ENCODE peak calls at places on chromosomes 12 and 14, in eight cellular contexts. One of them, this sample, is unnamed.

GRCh38 chr12:66241061-66242043 is 52.3 kb downstream of the IRAK3 start:
- DNase-seq in hippocampal formation: no peak
- DNase-seq in AG10803: peak; percentile 88
- DNase-seq in LoVo: no peak
- DNase-seq in activated CD4-positive, alpha-beta T cell treated with anti-CD3 and anti-CD28 coated beads, Interleukin-2, amount 50 U/mL, for 48 hours: no peak
- DNase-seq in Kasumi-1: peak; percentile 74
- DNase-seq in DND-41: no peak
- DNase-seq in DMS153: no peak
- DNase-seq in this sample: peak; percentile 52

GRCh38 chr14:29016050-29016900 is 249.7 kb downstream of the FOXG1 start:
- DNase-seq in activated CD4-positive, alpha-beta T cell treated with anti-CD3 and anti-CD28 coated beads, Interleukin-2, amount 50 U/mL, for 48 hours: peak; percentile 15
- DNase-seq in DND-41: peak; percentile 35
- DNase-seq in DMS153: no peak
- DNase-seq in hippocampal formation: no peak
- DNase-seq in LoVo: no peak
- DNase-seq in Kasumi-1: peak; percentile 49
- DNase-seq in AG10803: peak; percentile 31
- DNase-seq in this sample: peak; percentile 22

GRCh38 chr14:99755068-99755405 is 38.2 kb upstream of the EML1 start:
- DNase-seq in activated CD4-positive, alpha-beta T cell treated with anti-CD3 and anti-CD28 coated beads, Interleukin-2, amount 50 U/mL, for 48 hours: no peak
- DNase-seq in DND-41: no peak
- DNase-seq in DMS153: no peak
- DNase-seq in hippocampal formation: no peak
- DNase-seq in Kasumi-1: no peak
- DNase-seq in LoVo: no peak
- DNase-seq in AG10803: no peak
- DNase-seq in this sample: no peak

GRCh38 chr14:82009076-82009475 is 475.4 kb upstream of the SEL1L start:
- DNase-seq in DMS153: no peak
- DNase-seq in activated CD4-positive, alpha-beta T cell treated with anti-CD3 and anti-CD28 coated beads, Interleukin-2, amount 50 U/mL, for 48 hours: no peak
- DNase-seq in DND-41: no peak
- DNase-seq in LoVo: no peak
- DNase-seq in hippocampal formation: no peak
- DNase-seq in Kasumi-1: no peak
- DNase-seq in AG10803: no peak
- DNase-seq in this sample: no peak

GRCh38 chr14:65042731-65043372 is 56.2 kb downstream of the FNTB start:
- DNase-seq in activated CD4-positive, alpha-beta T cell treated with anti-CD3 and anti-CD28 coated beads, Interleukin-2, amount 50 U/mL, for 48 hours: no peak
- DNase-seq in hippocampal formation: no peak
- DNase-seq in LoVo: no peak
- DNase-seq in AG10803: no peak
- DNase-seq in DND-41: no peak
- DNase-seq in DMS153: no peak
- DNase-seq in Kasumi-1: peak; percentile 89
- DNase-seq in this sample: no peak

GRCh38 chr12:53999596-54000104 is 311 bp upstream of the HOXC9 start:
- DNase-seq in hippocampal formation: no peak
- DNase-seq in activated CD4-positive, alpha-beta T cell treated with anti-CD3 and anti-CD28 coated beads, Interleukin-2, amount 50 U/mL, for 48 hours: peak; percentile 47
- DNase-seq in AG10803: peak; percentile 87
- DNase-seq in Kasumi-1: no peak
- DNase-seq in DMS153: no peak
- DNase-seq in DND-41: no peak
- DNase-seq in LoVo: no peak
- DNase-seq in this sample: peak; percentile 42

GRCh38 chr14:91997492-91997891 is 42.4 kb downstream of the TRIP11 start:
- DNase-seq in DMS153: no peak
- DNase-seq in activated CD4-positive, alpha-beta T cell treated with anti-CD3 and anti-CD28 coated beads, Interleukin-2, amount 50 U/mL, for 48 hours: no peak
- DNase-seq in hippocampal formation: no peak
- DNase-seq in DND-41: no peak
- DNase-seq in AG10803: peak; percentile 12
- DNase-seq in LoVo: no peak
- DNase-seq in Kasumi-1: peak; percentile 38
- DNase-seq in this sample: no peak

GRCh38 chr14:105204206-105204930 is 23.3 kb upstream of the NUDT14 start:
- DNase-seq in activated CD4-positive, alpha-beta T cell treated with anti-CD3 and anti-CD28 coated beads, Interleukin-2, amount 50 U/mL, for 48 hours: no peak
- DNase-seq in AG10803: peak; percentile 12
- DNase-seq in DND-41: no peak
- DNase-seq in Kasumi-1: no peak
- DNase-seq in hippocampal formation: peak; percentile 41
- DNase-seq in DMS153: no peak
- DNase-seq in LoVo: peak; percentile 46
- DNase-seq in this sample: no peak

GRCh38 chr12:45415393-45415817 is 199.5 kb downstream of the ANO6 start:
- DNase-seq in activated CD4-positive, alpha-beta T cell treated with anti-CD3 and anti-CD28 coated beads, Interleukin-2, amount 50 U/mL, for 48 hours: peak; percentile 47
- DNase-seq in AG10803: peak; percentile 99
- DNase-seq in LoVo: peak; percentile 46
- DNase-seq in DND-41: no peak
- DNase-seq in DMS153: no peak
- DNase-seq in hippocampal formation: no peak
- DNase-seq in Kasumi-1: peak; percentile 47
- DNase-seq in this sample: peak; percentile 98

GRCh38 chr12:54040148-54040494 is 7.3 kb downstream of the HOXC5 start:
- DNase-seq in DMS153: no peak
- DNase-seq in activated CD4-positive, alpha-beta T cell treated with anti-CD3 and anti-CD28 coated beads, Interleukin-2, amount 50 U/mL, for 48 hours: no peak
- DNase-seq in DND-41: no peak
- DNase-seq in LoVo: no peak
- DNase-seq in AG10803: no peak
- DNase-seq in hippocampal formation: no peak
- DNase-seq in Kasumi-1: no peak
- DNase-seq in this sample: no peak

GRCh38 chr14:63852271-63852816 is 460 bp upstream of the SYNE2 start:
- DNase-seq in AG10803: no peak
- DNase-seq in Kasumi-1: no peak
- DNase-seq in LoVo: no peak
- DNase-seq in DMS153: no peak
- DNase-seq in DND-41: no peak
- DNase-seq in activated CD4-positive, alpha-beta T cell treated with anti-CD3 and anti-CD28 coated beads, Interleukin-2, amount 50 U/mL, for 48 hours: no peak
- DNase-seq in hippocampal formation: no peak
- DNase-seq in this sample: no peak

GRCh38 chr12:32400866-32401265 is 1.5 kb downstream of the FGD4 start:
- DNase-seq in AG10803: no peak
- DNase-seq in Kasumi-1: no peak
- DNase-seq in DMS153: no peak
- DNase-seq in DND-41: no peak
- DNase-seq in hippocampal formation: no peak
- DNase-seq in activated CD4-positive, alpha-beta T cell treated with anti-CD3 and anti-CD28 coated beads, Interleukin-2, amount 50 U/mL, for 48 hours: no peak
- DNase-seq in LoVo: peak; percentile 52
- DNase-seq in this sample: no peak

GRCh38 chr12:106126441-106127288 is 12.1 kb downstream of the NUAK1 start:
- DNase-seq in LoVo: peak; percentile 45
- DNase-seq in hippocampal formation: no peak
- DNase-seq in activated CD4-positive, alpha-beta T cell treated with anti-CD3 and anti-CD28 coated beads, Interleukin-2, amount 50 U/mL, for 48 hours: no peak
- DNase-seq in AG10803: peak; percentile 82
- DNase-seq in Kasumi-1: no peak
- DNase-seq in DND-41: no peak
- DNase-seq in DMS153: no peak
- DNase-seq in this sample: no peak

GRCh38 chr12:31896514-31897039 is 62.6 kb upstream of the RESF1 start:
- DNase-seq in hippocampal formation: no peak
- DNase-seq in AG10803: no peak
- DNase-seq in LoVo: no peak
- DNase-seq in Kasumi-1: peak; percentile 99
- DNase-seq in activated CD4-positive, alpha-beta T cell treated with anti-CD3 and anti-CD28 coated beads, Interleukin-2, amount 50 U/mL, for 48 hours: peak; percentile 85
- DNase-seq in DMS153: no peak
- DNase-seq in DND-41: peak; percentile 96
- DNase-seq in this sample: peak; percentile 53

GRCh38 chr14:55684956-55685584 is 105.1 kb downstream of the KTN1 start:
- DNase-seq in LoVo: no peak
- DNase-seq in DMS153: no peak
- DNase-seq in Kasumi-1: no peak
- DNase-seq in DND-41: no peak
- DNase-seq in activated CD4-positive, alpha-beta T cell treated with anti-CD3 and anti-CD28 coated beads, Interleukin-2, amount 50 U/mL, for 48 hours: no peak
- DNase-seq in hippocampal formation: no peak
- DNase-seq in AG10803: peak; percentile 34
- DNase-seq in this sample: no peak

GRCh38 chr12:91490667-91491309 is 308.2 kb upstream of the DCN start:
- DNase-seq in DND-41: no peak
- DNase-seq in AG10803: no peak
- DNase-seq in DMS153: no peak
- DNase-seq in activated CD4-positive, alpha-beta T cell treated with anti-CD3 and anti-CD28 coated beads, Interleukin-2, amount 50 U/mL, for 48 hours: no peak
- DNase-seq in LoVo: no peak
- DNase-seq in Kasumi-1: no peak
- DNase-seq in hippocampal formation: no peak
- DNase-seq in this sample: no peak

GRCh38 chr12:132716356-132716755 is 5.7 kb downstream of the PGAM5 start:
- DNase-seq in Kasumi-1: no peak
- DNase-seq in AG10803: no peak
- DNase-seq in DND-41: no peak
- DNase-seq in hippocampal formation: no peak
- DNase-seq in LoVo: no peak
- DNase-seq in DMS153: no peak
- DNase-seq in activated CD4-positive, alpha-beta T cell treated with anti-CD3 and anti-CD28 coated beads, Interleukin-2, amount 50 U/mL, for 48 hours: no peak
- DNase-seq in this sample: no peak

GRCh38 chr14:93137864-93138263 is 22.1 kb upstream of the ITPK1 start:
- DNase-seq in activated CD4-positive, alpha-beta T cell treated with anti-CD3 and anti-CD28 coated beads, Interleukin-2, amount 50 U/mL, for 48 hours: no peak
- DNase-seq in LoVo: no peak
- DNase-seq in DND-41: no peak
- DNase-seq in DMS153: peak; percentile 56
- DNase-seq in AG10803: no peak
- DNase-seq in Kasumi-1: no peak
- DNase-seq in hippocampal formation: no peak
- DNase-seq in this sample: no peak

GRCh38 chr14:34301107-34301734 is 160.8 kb downstream of the SPTSSA start:
- DNase-seq in AG10803: peak; percentile 25
- DNase-seq in DND-41: peak; percentile 49
- DNase-seq in DMS153: peak; percentile 50
- DNase-seq in LoVo: peak; percentile 31
- DNase-seq in Kasumi-1: peak; percentile 28
- DNase-seq in hippocampal formation: no peak
- DNase-seq in activated CD4-positive, alpha-beta T cell treated with anti-CD3 and anti-CD28 coated beads, Interleukin-2, amount 50 U/mL, for 48 hours: no peak
- DNase-seq in this sample: peak; percentile 52

GRCh38 chr12:32739279-32739678 is 16.4 kb downstream of the YARS2 start:
- DNase-seq in hippocampal formation: no peak
- DNase-seq in DND-41: no peak
- DNase-seq in LoVo: no peak
- DNase-seq in DMS153: no peak
- DNase-seq in activated CD4-positive, alpha-beta T cell treated with anti-CD3 and anti-CD28 coated beads, Interleukin-2, amount 50 U/mL, for 48 hours: no peak
- DNase-seq in AG10803: no peak
- DNase-seq in Kasumi-1: no peak
- DNase-seq in this sample: no peak

GRCh38 chr14:58898655-58899316 is 261.0 kb downstream of the DACT1 start:
- DNase-seq in activated CD4-positive, alpha-beta T cell treated with anti-CD3 and anti-CD28 coated beads, Interleukin-2, amount 50 U/mL, for 48 hours: no peak
- DNase-seq in hippocampal formation: no peak
- DNase-seq in AG10803: peak; percentile 96
- DNase-seq in LoVo: peak; percentile 4
- DNase-seq in DMS153: no peak
- DNase-seq in DND-41: no peak
- DNase-seq in Kasumi-1: no peak
- DNase-seq in this sample: peak; percentile 44